ENCODE peak calls at places on chromosome 13, in four cellular contexts. Q is stomach, F is K562, A is transverse colon. E is an unnamed sample.

GRCh38 chr13:75610466-75610865 is 25.7 kb upstream of the LMO7 start:
- DNase-seq in Q (no peak), F (no peak), A (no peak), E (no peak)

GRCh38 chr13:28574617-28575142 is 79.8 kb upstream of the FLT1 start:
- DNase-seq in Q (no peak), F (peak; percentile 77), A (peak; percentile 46), E (no peak)

GRCh38 chr13:97030705-97031452 is 36.6 kb upstream of the OXGR1 start:
- DNase-seq in Q (no peak), F (peak; percentile 15), A (no peak), E (no peak)

GRCh38 chr13:21730186-21730880 is 59.5 kb downstream of the FGF9 start:
- DNase-seq in Q (no peak), F (no peak), A (no peak), E (no peak)

GRCh38 chr13:40271511-40271910 is 394.9 kb downstream of the FOXO1 start:
- DNase-seq in Q (no peak), F (no peak), A (peak; percentile 14), E (no peak)

GRCh38 chr13:32031025-32031814 is at the start of gene FRY:
- DNase-seq in Q (peak; percentile 60), F (no peak), A (peak; percentile 56), E (peak; percentile 87)

GRCh38 chr13:24053505-24054251 is 106.8 kb upstream of the SPATA13 start:
- DNase-seq in Q (peak; percentile 75), F (peak; percentile 22), A (peak; percentile 72), E (no peak)

GRCh38 chr13:61255035-61255796 is 160.4 kb downstream of the PCDH20 start:
- DNase-seq in Q (no peak), F (no peak), A (no peak), E (no peak)

GRCh38 chr13:84896128-84896527 is 903.1 kb downstream of the SLITRK6 start:
- DNase-seq in Q (no peak), F (peak; percentile 5), A (peak; percentile 11), E (no peak)

GRCh38 chr13:31073859-31074718 is 87.6 kb downstream of the HSPH1 start:
- DNase-seq in Q (no peak), F (no peak), A (no peak), E (no peak)

GRCh38 chr13:106104281-106104901 is 431.1 kb downstream of the EFNB2 start:
- DNase-seq in Q (no peak), F (no peak), A (no peak), E (no peak)

GRCh38 chr13:43848250-43848649 is 31.3 kb downstream of the CCDC122 start:
- DNase-seq in Q (no peak), F (no peak), A (no peak), E (no peak)

GRCh38 chr13:103386341-103386740 is 320.1 kb upstream of the SLC10A2 start:
- DNase-seq in Q (no peak), F (no peak), A (no peak), E (no peak)

GRCh38 chr13:34842466-34842865 is 99.6 kb upstream of the NBEA start:
- DNase-seq in Q (no peak), F (no peak), A (no peak), E (no peak)

GRCh38 chr13:33817513-33817842 is 471 bp upstream of the RFC3 start:
- DNase-seq in Q (no peak), F (no peak), A (no peak), E (no peak)

GRCh38 chr13:99464441-99464949 is 36.8 kb upstream of the TM9SF2 start:
- DNase-seq in Q (no peak), F (no peak), A (no peak), E (no peak)

GRCh38 chr13:112029143-112029542 is 37.8 kb upstream of the SOX1 start:
- DNase-seq in Q (no peak), F (no peak), A (no peak), E (no peak)

GRCh38 chr13:48398450-48399095 is 14.3 kb downstream of the LPAR6 start:
- DNase-seq in Q (no peak), F (no peak), A (no peak), E (no peak)

GRCh38 chr13:105565328-105565727 is 970.1 kb downstream of the EFNB2 start:
- DNase-seq in Q (no peak), F (no peak), A (no peak), E (no peak)

GRCh38 chr13:46963874-46964273 is 67.0 kb upstream of the HTR2A start:
- DNase-seq in Q (no peak), F (no peak), A (no peak), E (no peak)

GRCh38 chr13:29693297-29693945 is 97.9 kb upstream of the SLC7A1 start:
- DNase-seq in Q (peak; percentile 88), F (no peak), A (peak; percentile 75), E (no peak)

GRCh38 chr13:33743438-33744368 is 74.2 kb upstream of the RFC3 start:
- DNase-seq in Q (no peak), F (no peak), A (no peak), E (no peak)

GRCh38 chr13:97413694-97414093 is 20.3 kb upstream of the RAP2A start:
- DNase-seq in Q (no peak), F (no peak), A (no peak), E (no peak)

GRCh38 chr13:67914535-67914934 is 684.4 kb upstream of the PCDH9 start:
- DNase-seq in Q (no peak), F (no peak), A (no peak), E (no peak)

GRCh38 chr13:110714798-110715394 is 1.4 kb downstream of the ING1 start:
- DNase-seq in Q (peak; percentile 55), F (no peak), A (peak; percentile 63), E (peak; percentile 86)
- TF ChIP-seq POLR2A in Q (no peak), F (peak; percentile 99), A (peak; percentile 100), E (peak; percentile 100)

DNA sequence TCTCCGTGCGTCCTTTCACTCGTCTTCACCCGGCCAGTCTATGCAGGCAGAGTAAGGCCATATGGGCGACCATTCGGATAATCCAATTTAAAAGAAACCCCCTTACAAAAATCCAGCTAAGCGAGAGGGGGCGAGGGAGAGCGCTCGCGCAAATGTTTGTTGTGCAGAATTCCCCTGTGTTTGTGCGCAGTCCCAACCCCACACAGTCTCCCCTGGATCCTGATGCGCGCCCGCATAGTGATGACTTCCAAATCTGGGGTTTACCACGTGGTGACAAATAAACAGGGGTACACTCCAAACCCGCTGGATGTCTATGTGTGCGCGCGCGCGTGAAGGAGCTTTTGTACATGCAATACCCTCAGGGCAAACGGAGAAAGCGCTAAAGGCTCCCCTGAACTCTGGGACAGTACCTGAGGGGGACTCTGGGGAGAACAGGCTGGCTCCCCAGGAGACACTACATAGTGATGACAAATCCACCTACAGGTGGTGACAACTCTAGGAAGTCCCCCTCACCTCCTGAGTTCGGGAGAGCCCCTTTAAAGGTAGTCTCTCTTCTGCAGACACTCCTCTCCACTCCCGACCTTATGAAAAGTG is 8.5 kb downstream of the SOX21 start:
- DNase-seq in Q (no peak), F (no peak), A (no peak), E (no peak)
- H3K9me3 ChIP-seq in Q (peaks cover 13% of the 10 kb centered on the region), F (no peaks in the 10 kb centered on the region), A (no peaks in the 10 kb centered on the region), E (no peaks in the 10 kb centered on the region)

GRCh38 chr13:110890279-110891150 is 24.4 kb downstream of the ANKRD10 start:
- DNase-seq in Q (no peak), F (no peak), A (no peak), E (no peak)

GRCh38 chr13:110897024-110897423 is 17.8 kb downstream of the ANKRD10 start:
- DNase-seq in Q (no peak), F (no peak), A (no peak), E (no peak)

GRCh38 chr13:110894086-110894485 is 20.8 kb downstream of the ANKRD10 start:
- DNase-seq in Q (no peak), F (no peak), A (no peak), E (no peak)

GRCh38 chr13:110897521-110897920 is 17.3 kb downstream of the ANKRD10 start:
- DNase-seq in Q (no peak), F (no peak), A (no peak), E (no peak)

GRCh38 chr13:110893571-110893970 is 21.3 kb downstream of the ANKRD10 start:
- DNase-seq in Q (no peak), F (no peak), A (no peak), E (no peak)
- TF ChIP-seq EP300 in Q (no peak), F (no peak), A (no peak), E (no peak)

DNA sequence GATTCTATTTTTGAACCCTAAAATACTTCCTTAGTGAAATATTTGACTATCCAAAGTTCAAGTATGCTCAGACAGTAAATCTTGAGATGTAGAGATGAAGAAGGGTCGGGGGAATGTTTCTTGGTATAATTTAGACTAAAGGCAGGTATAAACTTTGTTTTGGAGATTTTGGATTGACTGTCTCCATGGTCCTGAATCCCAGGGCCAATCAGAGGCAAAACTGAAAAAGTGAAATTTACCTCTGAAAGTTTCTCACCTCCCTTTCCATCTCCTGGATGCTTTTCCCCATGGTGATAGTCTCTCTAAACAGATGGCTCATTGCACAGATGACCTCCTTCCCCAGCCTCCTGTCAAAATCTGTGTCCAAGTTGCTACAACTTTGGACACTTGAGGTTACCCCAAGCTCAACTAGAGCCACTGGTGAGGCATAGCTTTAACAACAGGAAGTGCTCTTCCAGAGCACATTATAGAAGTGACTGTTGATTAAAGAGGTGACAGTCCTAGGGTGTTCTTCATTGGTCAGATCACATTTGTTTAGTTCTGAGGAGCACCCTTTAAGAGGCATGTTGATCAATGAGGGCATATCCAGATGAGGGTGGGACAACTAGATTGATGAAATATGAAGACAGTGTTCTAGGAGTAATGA is 128.4 kb downstream of the AKAP11 start:
- DNase-seq in Q (no peak), F (no peak), A (no peak), E (no peak)
- TF ChIP-seq POLR2A in Q (no peak), F (no peak), A (no peak), E (no peak)

DNA sequence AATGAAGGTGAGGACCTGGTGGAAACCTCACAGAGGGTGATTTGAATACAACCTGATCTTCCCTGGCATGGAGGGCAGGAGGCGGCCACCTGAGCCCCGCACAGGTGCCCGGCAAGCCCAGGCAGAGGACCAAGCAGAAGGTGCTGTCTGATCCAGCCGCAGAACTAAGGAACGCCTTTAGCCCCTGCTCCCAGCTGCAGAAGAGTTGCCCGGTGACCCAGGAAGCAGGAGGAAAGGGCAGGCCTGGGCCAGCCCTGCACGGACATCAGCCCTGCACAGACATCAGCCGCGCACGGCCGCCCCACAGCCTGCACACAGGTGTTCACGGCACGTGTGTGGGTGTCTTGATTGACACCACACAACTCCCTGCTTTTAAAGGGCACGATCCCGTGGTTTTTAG is 43.1 kb downstream of the RASA3 start:
- DNase-seq in Q (no peak), F (no peak), A (peak; percentile 5), E (peak; percentile 37)
- H3K9me3 ChIP-seq in Q (peaks cover 5% of the 10 kb centered on the region), F (peaks cover 7% of the 10 kb centered on the region), A (peaks cover 12% of the 10 kb centered on the region), E (no peaks in the 10 kb centered on the region)

DNA sequence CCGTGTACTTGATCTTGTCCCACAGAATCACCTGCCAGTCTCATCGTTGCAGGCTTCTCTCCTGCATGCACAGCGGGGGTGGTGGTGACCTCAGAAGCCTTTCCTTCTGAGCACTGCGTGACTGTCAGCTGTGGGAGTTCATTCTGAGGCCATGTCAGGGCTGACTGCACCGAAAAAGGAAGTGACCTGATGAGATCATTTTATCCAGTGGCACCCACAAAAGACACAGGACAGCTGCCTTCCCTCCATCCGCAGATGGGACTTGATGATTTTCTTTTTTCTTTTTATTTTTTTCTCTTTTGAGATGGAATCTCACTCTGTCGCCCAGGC is 89.7 kb downstream of the RAB20 start:
- DNase-seq in Q (peak; percentile 35), F (peak; percentile 60), A (peak; percentile 60), E (peak; percentile 77)
- TF ChIP-seq EP300 in Q (peak; percentile 10), F (peak; percentile 65), A (no peak), E (no peak)